ENCODE peak calls at places on chromosomes 12 and 14, in six cellular contexts. V is HFFc6, Y is transverse colon, X is cardiac muscle cell, F is hepatocyte, Z is breast epithelium. L is an unnamed sample.

GRCh38 chr12:111448831-111449790 is 43.4 kb downstream of the SH2B3 start:
- DNase-seq in V (no peak), Y (no peak), X (no peak), F (no peak), Z (peak), L (no peak)

GRCh38 chr14:65211341-65211987 is 109.1 kb upstream of the MAX start:
- DNase-seq in V (peak), Y (no peak), X (peak), F (peak), Z (no peak), L (no peak)

GRCh38 chr14:100035700-100036099 is 29.5 kb upstream of the EVL start:
- DNase-seq in V (no peak), Y (no peak), X (no peak), F (no peak), Z (no peak), L (no peak)

GRCh38 chr12:48788852-48789775 is at the start of gene ADCY6:
- DNase-seq in V (peak), Y (peak), X (peak), F (peak), Z (peak), L (peak)

GRCh38 chr14:93946104-93946503 is 19.0 kb downstream of the FAM181A start:
- DNase-seq in V (peak), Y (no peak), X (peak), F (peak), Z (no peak), L (no peak)

GRCh38 chr14:63899953-63900352 is 47.1 kb downstream of the SYNE2 start:
- DNase-seq in V (no peak), Y (no peak), X (no peak), F (no peak), Z (no peak), L (no peak)

GRCh38 chr14:89319687-89320086 is 97.3 kb downstream of the FOXN3 start:
- DNase-seq in V (no peak), Y (no peak), X (no peak), F (no peak), Z (no peak), L (no peak)

GRCh38 chr12:94698553-94698952 is 48.2 kb upstream of the TMCC3 start:
- DNase-seq in V (no peak), Y (no peak), X (no peak), F (no peak), Z (no peak), L (no peak)

GRCh38 chr14:55160989-55161388 is 30.4 kb downstream of the DLGAP5 start:
- DNase-seq in V (peak), Y (no peak), X (peak), F (peak), Z (no peak), L (peak)

GRCh38 chr12:114901316-114901715 is 217.3 kb upstream of the TBX3 start:
- DNase-seq in V (no peak), Y (no peak), X (no peak), F (no peak), Z (no peak), L (no peak)

GRCh38 chr14:50832935-50833607 is 2.1 kb upstream of the NIN start:
- DNase-seq in V (no peak), Y (no peak), X (no peak), F (no peak), Z (no peak), L (no peak)

GRCh38 chr12:48814313-48815280 is 3.7 kb upstream of the CACNB3 start:
- DNase-seq in V (peak), Y (peak), X (peak), F (peak), Z (peak), L (no peak)

GRCh38 chr14:101584049-101584859 is 23.0 kb downstream of the DIO3 start:
- DNase-seq in V (peak), Y (no peak), X (peak), F (peak), Z (no peak), L (no peak)

GRCh38 chr12:89263153-89263552 is 89.1 kb downstream of the DUSP6 start:
- DNase-seq in V (no peak), Y (no peak), X (no peak), F (no peak), Z (no peak), L (no peak)

GRCh38 chr14:72825486-72825885 is 68.4 kb downstream of the DPF3 start:
- DNase-seq in V (no peak), Y (no peak), X (no peak), F (no peak), Z (no peak), L (no peak)

GRCh38 chr12:83575326-83575725 is 888.6 kb downstream of the TMTC2 start:
- DNase-seq in V (no peak), Y (no peak), X (no peak), F (no peak), Z (no peak), L (no peak)

GRCh38 chr12:84506317-84506716 is 406.3 kb downstream of the SLC6A15 start:
- DNase-seq in V (no peak), Y (no peak), X (peak), F (no peak), Z (no peak), L (no peak)

GRCh38 chr12:15808250-15808971 is 19.2 kb upstream of the EPS8 start:
- DNase-seq in V (peak), Y (no peak), X (no peak), F (no peak), Z (no peak), L (no peak)

GRCh38 chr12:94041833-94042232 is 106.5 kb upstream of the PLXNC1 start:
- DNase-seq in V (no peak), Y (no peak), X (no peak), F (no peak), Z (no peak), L (no peak)

GRCh38 chr14:92993302-92993701 is 70.4 kb downstream of the CHGA start:
- DNase-seq in V (no peak), Y (no peak), X (no peak), F (no peak), Z (no peak), L (no peak)

GRCh38 chr14:23442721-23443356 is 7.4 kb upstream of the MYH7 start:
- DNase-seq in V (no peak), Y (no peak), X (no peak), F (no peak), Z (no peak), L (no peak)

GRCh38 chr12:56900583-56900982 is 33.6 kb downstream of the SDR9C7 start:
- DNase-seq in V (peak), Y (no peak), X (peak), F (no peak), Z (no peak), L (no peak)

GRCh38 chr12:29783773-29784666 is at the start of gene TMTC1:
- DNase-seq in V (no peak), Y (peak), X (peak), F (peak), Z (no peak), L (no peak)

GRCh38 chr12:124422142-124422569 is 127.3 kb downstream of the RFLNA start:
- DNase-seq in V (no peak), Y (peak), X (no peak), F (peak), Z (peak), L (no peak)

GRCh38 chr12:115322275-115322674 is 638.3 kb upstream of the TBX3 start:
- DNase-seq in V (peak), Y (no peak), X (peak), F (no peak), Z (no peak), L (no peak)

GRCh38 chr12:52404951-52405350 is 1.2 kb downstream of the KRT82 start:
- DNase-seq in V (no peak), Y (no peak), X (no peak), F (no peak), Z (no peak), L (no peak)
- TF ChIP-seq CTCF in V (peak), Y (no peak), X (no peak), F (no peak), Z (no peak), L (no peak)

GRCh38 chr14:91371011-91371989 is 46.3 kb downstream of the CCDC88C start:
- DNase-seq in V (no peak), Y (no peak), X (no peak), F (no peak), Z (no peak), L (no peak)

GRCh38 chr14:91371990-91372375 is 45.6 kb downstream of the CCDC88C start:
- DNase-seq in V (no peak), Y (no peak), X (no peak), F (no peak), Z (no peak), L (no peak)

GRCh38 chr14:91374287-91374880 is 43.2 kb downstream of the CCDC88C start:
- DNase-seq in V (no peak), Y (no peak), X (no peak), F (no peak), Z (no peak), L (no peak)

GRCh38 chr14:91373591-91374245 is 43.9 kb downstream of the CCDC88C start:
- DNase-seq in V (no peak), Y (no peak), X (no peak), F (no peak), Z (no peak), L (no peak)

DNA sequence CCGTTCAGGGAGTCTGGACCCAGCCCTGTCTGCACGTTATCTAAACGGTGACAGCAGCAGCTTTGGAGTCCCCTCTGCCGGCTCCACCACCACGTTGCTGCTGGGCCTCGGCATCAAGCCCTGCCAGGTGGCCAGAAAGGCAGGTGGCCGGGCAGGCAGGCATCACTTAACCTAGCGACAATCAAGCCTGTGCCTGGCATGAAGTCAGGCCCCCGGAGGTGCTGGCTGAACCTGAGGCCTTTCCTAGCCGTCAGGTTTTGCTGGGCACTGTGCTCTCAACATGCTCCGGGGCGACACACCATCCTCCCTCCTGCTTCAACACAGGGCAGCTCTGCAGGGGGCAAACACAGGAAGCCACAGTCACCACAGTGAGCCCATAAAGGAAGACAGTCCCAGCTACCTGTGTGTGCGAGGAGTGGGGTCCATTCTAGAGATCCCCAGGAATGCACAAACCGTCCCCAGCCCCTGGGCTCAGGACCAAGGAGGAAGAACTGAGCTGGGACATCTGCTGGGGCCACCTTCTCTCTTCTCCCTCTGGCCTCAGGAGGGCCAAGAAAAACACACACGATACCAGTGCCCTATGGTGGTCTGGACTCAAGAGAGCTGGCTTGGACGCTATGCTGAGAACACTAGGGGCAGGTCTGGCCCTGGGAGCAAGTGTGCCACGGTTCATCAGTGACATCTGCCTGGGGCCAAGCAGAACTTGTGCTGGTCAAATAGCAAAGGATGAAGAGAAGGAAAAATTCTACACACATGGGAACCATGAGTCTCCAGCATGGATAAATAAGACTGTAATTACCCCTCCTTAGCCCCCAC is 44.7 kb downstream of the CCDC88C start:
- DNase-seq in V (no peak), Y (peak), X (no peak), F (no peak), Z (no peak), L (no peak)
- TF ChIP-seq CTCF in V (no peak), Y (no peak), X (no peak), F (no peak), Z (no peak), L (no peak)

GRCh38 chr12:127459687-127460086 is 807.3 kb upstream of the TMEM132C start:
- DNase-seq in V (no peak), Y (no peak), X (no peak), F (no peak), Z (no peak), L (no peak)

GRCh38 chr12:127457726-127458125 is 809.2 kb upstream of the TMEM132C start:
- DNase-seq in V (no peak), Y (no peak), X (no peak), F (no peak), Z (no peak), L (no peak)

GRCh38 chr12:127459166-127459565 is 807.8 kb upstream of the TMEM132C start:
- DNase-seq in V (peak), Y (no peak), X (no peak), F (no peak), Z (no peak), L (no peak)

GRCh38 chr12:127450822-127451221 is 816.1 kb upstream of the TMEM132C start:
- DNase-seq in V (no peak), Y (no peak), X (no peak), F (no peak), Z (no peak), L (no peak)

GRCh38 chr12:127455347-127456265 is 811.4 kb upstream of the TMEM132C start:
- DNase-seq in V (no peak), Y (no peak), X (no peak), F (peak), Z (no peak), L (no peak)
- TF ChIP-seq CTCF in V (no peak), Y (no peak), X (no peak), F (peak), Z (no peak), L (no peak)

GRCh38 chr14:37340353-37340752 is 142.6 kb downstream of the MIPOL1 start:
- DNase-seq in V (no peak), Y (no peak), X (no peak), F (no peak), Z (no peak), L (no peak)
- TF ChIP-seq CTCF in V (peak), Y (no peak), X (no peak), F (peak), Z (no peak), L (no peak)

GRCh38 chr12:76300297-76300665 is 47.9 kb downstream of the BBS10 start:
- DNase-seq in V (no peak), Y (no peak), X (no peak), F (no peak), Z (no peak), L (no peak)
- TF ChIP-seq CTCF in V (no peak), Y (no peak), X (no peak), F (no peak), Z (no peak), L (no peak)

GRCh38 chr12:6204533-6205143 is 4.4 kb downstream of the CD9 start:
- DNase-seq in V (no peak), Y (no peak), X (no peak), F (no peak), Z (no peak), L (no peak)
- TF ChIP-seq CTCF in V (peak), Y (no peak), X (no peak), F (no peak), Z (no peak), L (no peak)